ENCODE peak calls at places on chromosomes 12 and 14, in eight cellular contexts. H, S, Y, F, Z, T, L and R are unnamed samples.

GRCh38 chr12:88790231-88790630 is 210.0 kb upstream of the KITLG start:
- DNase-seq in H (no peak), S (no peak), Y (no peak), F (no peak), Z (no peak), T (no peak), L (no peak), R (no peak)

GRCh38 chr14:64126548-64126947 is 167.6 kb downstream of the ESR2 start:
- DNase-seq in H (no peak), S (no peak), Y (no peak), F (no peak), Z (no peak), T (no peak), L (no peak), R (no peak)

GRCh38 chr12:51200806-51201205 is 17.1 kb downstream of the POU6F1 start:
- DNase-seq in H (no peak), S (no peak), Y (no peak), F (no peak), Z (no peak), T (no peak), L (peak; percentile 21), R (no peak)

GRCh38 chr14:56247495-56248087 is 129.4 kb downstream of the PELI2 start:
- DNase-seq in H (peak; percentile 56), S (no peak), Y (no peak), F (no peak), Z (no peak), T (no peak), L (peak; percentile 53), R (peak; percentile 58)

GRCh38 chr12:104057771-104058197 is 6.5 kb upstream of the HCFC2 start:
- DNase-seq in H (peak; percentile 41), S (no peak), Y (no peak), F (no peak), Z (no peak), T (peak; percentile 31), L (peak; percentile 63), R (peak; percentile 49)

GRCh38 chr12:20778969-20779368 is 31.5 kb upstream of the SLCO1B3 start:
- DNase-seq in H (no peak), S (no peak), Y (no peak), F (no peak), Z (no peak), T (no peak), L (no peak), R (no peak)

GRCh38 chr12:32874926-32875325 is 21.7 kb downstream of the PKP2 start:
- DNase-seq in H (no peak), S (no peak), Y (no peak), F (no peak), Z (no peak), T (no peak), L (no peak), R (no peak)

GRCh38 chr14:77230914-77231313 is 40.1 kb downstream of the NGB start:
- DNase-seq in H (no peak), S (no peak), Y (no peak), F (no peak), Z (no peak), T (no peak), L (no peak), R (no peak)

GRCh38 chr12:83818888-83819287 is 1093.7 kb downstream of the SLC6A15 start:
- DNase-seq in H (peak; percentile 56), S (no peak), Y (no peak), F (no peak), Z (no peak), T (no peak), L (peak; percentile 72), R (peak; percentile 12)

GRCh38 chr12:11171953-11172675 is 1.1 kb downstream of the SMIM10L1 start:
- DNase-seq in H (peak; percentile 43), S (no peak), Y (no peak), F (no peak), Z (no peak), T (no peak), L (peak; percentile 56), R (peak; percentile 47)

GRCh38 chr12:57740656-57741412 is 2.3 kb upstream of the AGAP2 start:
- DNase-seq in H (no peak), S (peak; percentile 74), Y (no peak), F (no peak), Z (peak; percentile 59), T (peak; percentile 81), L (no peak), R (no peak)

GRCh38 chr14:22845821-22846625 is 9.6 kb downstream of the MMP14 start:
- DNase-seq in H (no peak), S (no peak), Y (peak; percentile 47), F (peak; percentile 74), Z (no peak), T (peak; percentile 21), L (peak; percentile 25), R (no peak)

GRCh38 chr12:26156201-26156871 is 31.5 kb upstream of the BHLHE41 start:
- DNase-seq in H (no peak), S (no peak), Y (no peak), F (no peak), Z (no peak), T (peak; percentile 63), L (no peak), R (no peak)

GRCh38 chr14:51547260-51547659 is 104.5 kb upstream of the FRMD6 start:
- DNase-seq in H (peak; percentile 100), S (no peak), Y (no peak), F (no peak), Z (no peak), T (no peak), L (peak; percentile 98), R (peak; percentile 98)

GRCh38 chr12:50246159-50246865 is 37.0 kb downstream of the LIMA1 start:
- DNase-seq in H (no peak), S (no peak), Y (no peak), F (no peak), Z (no peak), T (no peak), L (peak; percentile 38), R (no peak)

GRCh38 chr12:105705765-105706164 is 375.3 kb downstream of the C12orf75 start:
- DNase-seq in H (peak; percentile 79), S (no peak), Y (no peak), F (no peak), Z (no peak), T (no peak), L (peak; percentile 61), R (peak; percentile 81)

GRCh38 chr12:22935090-22935489 is 310.1 kb downstream of the ETNK1 start:
- DNase-seq in H (no peak), S (no peak), Y (no peak), F (no peak), Z (no peak), T (no peak), L (peak; percentile 8), R (no peak)

GRCh38 chr12:34602213-34602940 is 580.1 kb downstream of the ALG10 start:
- DNase-seq in H (no peak), S (no peak), Y (no peak), F (peak; percentile 47), Z (no peak), T (peak; percentile 0), L (no peak), R (no peak)

GRCh38 chr12:71397433-71397954 is 42.1 kb upstream of the LGR5 start:
- DNase-seq in H (no peak), S (no peak), Y (no peak), F (no peak), Z (no peak), T (no peak), L (peak; percentile 42), R (no peak)

GRCh38 chr14:55122441-55122986 is 6.5 kb upstream of the LGALS3 start:
- DNase-seq in H (peak; percentile 63), S (no peak), Y (no peak), F (no peak), Z (no peak), T (no peak), L (no peak), R (peak; percentile 83)

GRCh38 chr14:36224176-36224575 is 47.7 kb upstream of the PTCSC3 start:
- DNase-seq in H (no peak), S (no peak), Y (no peak), F (no peak), Z (no peak), T (no peak), L (no peak), R (no peak)

GRCh38 chr14:101839236-101839635 is 77.7 kb downstream of the PPP2R5C start:
- DNase-seq in H (no peak), S (no peak), Y (no peak), F (no peak), Z (no peak), T (no peak), L (no peak), R (no peak)

GRCh38 chr12:119006749-119007148 is 25.4 kb downstream of the SRRM4 start:
- DNase-seq in H (no peak), S (no peak), Y (no peak), F (peak; percentile 53), Z (no peak), T (no peak), L (no peak), R (no peak)

GRCh38 chr12:66352197-66352596 is 49.9 kb downstream of the HELB start:
- DNase-seq in H (peak; percentile 9), S (no peak), Y (no peak), F (no peak), Z (no peak), T (no peak), L (peak; percentile 33), R (peak; percentile 33)

GRCh38 chr12:111442301-111443045 is 36.8 kb downstream of the SH2B3 start:
- DNase-seq in H (no peak), S (no peak), Y (peak; percentile 54), F (no peak), Z (no peak), T (no peak), L (no peak), R (no peak)

GRCh38 chr14:75032939-75033338 is 18.3 kb downstream of the MLH3 start:
- DNase-seq in H (no peak), S (no peak), Y (no peak), F (no peak), Z (no peak), T (no peak), L (no peak), R (no peak)

GRCh38 chr14:86013663-86014062 is 483.7 kb downstream of the FLRT2 start:
- DNase-seq in H (peak; percentile 76), S (no peak), Y (no peak), F (no peak), Z (no peak), T (no peak), L (no peak), R (peak; percentile 2)

GRCh38 chr14:77059276-77059934 is 30.9 kb upstream of the IRF2BPL start:
- DNase-seq in H (peak; percentile 90), S (no peak), Y (no peak), F (no peak), Z (no peak), T (no peak), L (peak; percentile 97), R (peak; percentile 87)

GRCh38 chr14:21703357-21704339 is 30.0 kb upstream of the OR4E1 start:
- DNase-seq in H (no peak), S (no peak), Y (no peak), F (no peak), Z (no peak), T (no peak), L (no peak), R (no peak)